ENCODE peak calls at places on chromosomes 16 and 17, in nine cellular contexts. F is body of pancreas; E is bronchial epithelial cell; J is testis; Z is right cardiac atrium; H is cardiac muscle cell; P is CD8-positive, alpha-beta memory T cell; N is thyroid gland; X is astrocyte. W is an unnamed sample. For H3K27me3, the result is how much of the 10 kb centered on the place peaks cover.

GRCh38 chr17:70523407-70523806 is 354.1 kb downstream of the KCNJ2 start:
- DNase-seq in H (no peak), P (no peak), E (no peak), X (no peak), Z (no peak), F (no peak), J (no peak), N (no peak), W (no peak)

GRCh38 chr16:74718140-74718539 is 17.5 kb upstream of the MLKL start:
- DNase-seq in P (no peak), X (no peak), E (no peak), N (no peak), J (no peak), Z (no peak), F (no peak), H (no peak), W (no peak)

GRCh38 chr16:89575247-89576172 is at the start of gene CPNE7:
- DNase-seq in P (no peak), Z (no peak), E (no peak), J (no peak), N (no peak), H (peak), X (no peak), F (no peak), W (no peak)

GRCh38 chr17:66677201-66677981 is 157.5 kb upstream of the CACNG5 start:
- DNase-seq in J (no peak), N (no peak), H (no peak), P (no peak), Z (no peak), X (peak), E (peak), F (no peak), W (no peak)

GRCh38 chr17:63151981-63152523 is 186.0 kb downstream of the TANC2 start:
- DNase-seq in Z (no peak), J (no peak), H (peak), N (no peak), E (no peak), P (no peak), F (no peak), X (peak), W (no peak)

GRCh38 chr17:38333635-38334295 is 10.0 kb downstream of the GPR179 start:
- DNase-seq in J (peak), F (no peak), X (no peak), Z (no peak), H (peak), P (peak), E (no peak), N (no peak), W (no peak)

GRCh38 chr17:73646409-73647305 is 2.4 kb upstream of the SDK2 start:
- DNase-seq in Z (no peak), E (no peak), N (no peak), F (no peak), J (no peak), X (no peak), H (peak), P (no peak), W (no peak)

GRCh38 chr17:1629647-1630310 is 1.1 kb upstream of the SLC43A2 start:
- DNase-seq in H (peak), E (peak), Z (peak), X (no peak), F (peak), J (no peak), N (peak), P (peak), W (no peak)

GRCh38 chr17:6938637-6939036 is 57.2 kb upstream of the ALOX12 start:
- DNase-seq in E (no peak), J (no peak), H (peak), X (no peak), F (no peak), Z (no peak), N (no peak), P (no peak), W (no peak)

GRCh38 chr17:80891096-80892018 is 100.3 kb upstream of the CHMP6 start:
- DNase-seq in J (no peak), E (peak), P (peak), X (peak), Z (peak), N (no peak), F (no peak), H (no peak), W (peak)

GRCh38 chr17:53319947-53320346 is 502.8 kb upstream of the KIF2B start:
- DNase-seq in P (no peak), N (no peak), E (no peak), X (no peak), Z (no peak), F (no peak), H (no peak), J (no peak), W (no peak)

GRCh38 chr17:2892305-2892971 is 96.2 kb downstream of the RAP1GAP2 start:
- DNase-seq in Z (no peak), F (peak), X (peak), E (peak), P (no peak), N (no peak), H (no peak), J (no peak), W (peak)

GRCh38 chr17:67359960-67360817 is 6.2 kb downstream of the PSMD12 start:
- DNase-seq in X (no peak), H (peak), F (no peak), Z (peak), N (no peak), P (peak), E (no peak), J (no peak), W (no peak)

GRCh38 chr17:10119203-10120112 is 78.9 kb downstream of the GAS7 start:
- DNase-seq in P (peak), H (peak), J (no peak), X (no peak), F (peak), Z (peak), E (peak), N (peak), W (no peak)

GRCh38 chr16:29708917-29709600 is 30.1 kb downstream of the QPRT start:
- DNase-seq in N (no peak), J (no peak), X (no peak), P (no peak), H (no peak), E (no peak), F (no peak), Z (no peak), W (no peak)

DNA sequence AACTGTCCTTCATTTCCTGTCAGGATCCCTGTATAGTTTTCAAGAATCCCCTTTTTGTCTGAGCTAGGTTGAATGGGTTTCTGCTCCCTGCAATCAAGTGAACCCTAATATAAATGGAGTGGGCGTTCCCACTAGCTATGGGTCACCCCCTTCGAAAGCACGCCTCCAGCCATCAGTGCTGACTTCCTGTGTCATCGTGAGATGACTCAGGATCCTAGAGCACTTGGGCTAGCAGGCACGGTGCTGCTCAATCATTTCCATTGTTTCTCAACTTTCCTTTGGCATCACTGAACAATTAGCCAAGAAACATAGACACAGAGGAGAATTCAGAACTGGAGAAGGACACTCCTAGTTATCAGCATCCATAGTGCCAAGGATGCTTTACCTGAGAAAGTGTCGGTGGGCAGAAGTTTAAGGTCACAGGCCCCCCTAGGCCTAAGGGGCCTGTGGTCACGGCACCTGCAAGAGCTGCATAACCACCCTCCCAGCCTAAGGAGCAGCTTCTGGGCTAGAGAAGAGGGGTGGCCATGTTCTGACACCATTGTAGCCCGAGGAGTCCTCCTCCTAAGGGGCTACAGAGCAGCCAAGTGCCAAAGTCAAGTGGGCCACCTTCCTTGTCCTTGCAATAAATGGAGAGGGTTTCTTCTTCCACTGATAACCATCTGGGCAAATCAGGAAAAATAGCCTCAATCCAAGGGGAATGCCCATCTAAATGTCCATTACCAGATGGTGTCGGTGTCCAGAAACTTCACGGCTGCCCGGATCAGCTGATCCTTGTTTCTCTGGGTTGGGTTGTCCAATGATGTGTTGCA is 13.2 kb downstream of the ATPAF2 start:
- DNase-seq in F (no peak), J (no peak), P (peak), E (peak), Z (no peak), H (no peak), N (no peak), X (peak), W (no peak)
- H3K27me3 ChIP-seq in F (under half), J (under half), P (under half), E (under half), Z (under half), H (under half), N (under half), X (under half), W (under half)

GRCh38 chr17:19590912-19591551 is 57.4 kb downstream of the SLC47A1 start:
- DNase-seq in X (no peak), J (no peak), E (no peak), Z (no peak), F (no peak), N (peak), P (no peak), H (no peak), W (no peak)

GRCh38 chr17:19592316-19592715 is 56.2 kb upstream of the ALDH3A2 start:
- DNase-seq in H (no peak), N (no peak), Z (no peak), P (no peak), F (no peak), E (no peak), X (no peak), J (no peak), W (no peak)

DNA sequence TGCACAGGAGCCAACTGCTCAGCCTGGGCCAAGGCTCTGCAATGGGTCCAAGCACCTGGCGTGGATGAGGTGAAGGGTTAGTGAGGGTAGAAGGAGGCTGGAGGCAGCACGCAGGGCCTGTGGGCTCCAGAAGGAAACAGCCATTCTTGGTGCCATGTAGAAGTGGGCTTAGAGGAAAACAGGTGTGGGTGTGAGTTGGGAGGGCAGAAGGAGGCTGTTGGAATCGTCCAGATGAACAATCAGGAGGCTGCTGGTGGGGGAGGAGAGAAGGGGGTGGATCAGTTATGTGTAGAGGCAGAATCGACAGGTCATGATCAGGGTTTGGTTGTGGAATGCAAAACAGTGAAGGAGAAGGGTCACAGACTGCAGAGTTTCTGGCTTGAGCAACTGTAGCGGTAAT is 51.7 kb upstream of the ALDH3A2 start:
- DNase-seq in Z (no peak), H (no peak), F (no peak), E (no peak), N (no peak), J (no peak), P (no peak), X (no peak), W (no peak)
- H3K27me3 ChIP-seq in Z (under half), H (under half), F (under half), E (under half), N (under half), J (under half), P (under half), X (under half), W (under half)

GRCh38 chr17:33052856-33053255 is 61.2 kb downstream of the SPACA3 start:
- DNase-seq in E (peak), N (no peak), P (no peak), H (no peak), X (no peak), Z (no peak), F (no peak), J (no peak), W (no peak)
- H3K27me3 ChIP-seq in E (under half), N (under half), P (under half), H (under half), X (under half), Z (under half), F (under half), J (under half), W (under half)

GRCh38 chr16:84018710-84019109 is 23.9 kb downstream of the SLC38A8 start:
- DNase-seq in H (no peak), N (no peak), J (no peak), P (no peak), F (no peak), Z (no peak), X (no peak), E (no peak), W (no peak)

GRCh38 chr16:84021488-84021887 is 21.1 kb downstream of the SLC38A8 start:
- DNase-seq in X (no peak), E (no peak), P (no peak), F (no peak), Z (no peak), J (no peak), H (no peak), N (no peak), W (no peak)

GRCh38 chr16:84022641-84023040 is 20.0 kb downstream of the SLC38A8 start:
- DNase-seq in H (no peak), E (no peak), Z (no peak), N (no peak), J (no peak), P (no peak), F (no peak), X (no peak), W (no peak)

GRCh38 chr16:84016477-84016876 is 26.1 kb downstream of the SLC38A8 start:
- DNase-seq in P (no peak), F (no peak), E (no peak), J (no peak), H (no peak), X (no peak), Z (no peak), N (no peak), W (no peak)

GRCh38 chr16:84020353-84020752 is 22.2 kb downstream of the SLC38A8 start:
- DNase-seq in J (no peak), F (no peak), E (no peak), X (no peak), H (no peak), N (no peak), P (no peak), Z (no peak), W (no peak)
- H3K27me3 ChIP-seq in J (under half), F (under half), E (under half), X (under half), H (under half), N (under half), P (under half), Z (under half), W (under half)

DNA sequence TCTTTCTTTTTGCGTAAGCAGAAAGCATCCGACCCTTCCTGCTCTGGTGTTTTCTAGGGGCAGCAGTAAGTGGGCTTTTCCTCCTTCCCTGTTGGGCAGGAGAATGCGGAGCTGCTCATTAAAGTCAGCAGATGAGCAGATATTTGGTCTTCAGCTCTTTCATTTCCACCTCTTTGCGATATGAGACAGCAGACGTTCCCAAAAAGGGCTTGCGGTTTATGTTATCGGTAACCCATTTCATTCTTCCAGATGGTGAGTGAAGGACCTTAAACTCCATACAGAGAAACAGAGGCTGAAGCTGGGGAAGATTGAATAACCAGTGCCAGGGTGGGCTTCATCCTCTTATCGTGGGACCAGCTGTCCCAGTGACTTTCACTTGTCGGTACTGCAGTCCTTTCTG is 40.7 kb downstream of the KSR1 start:
- DNase-seq in H (no peak), P (no peak), F (no peak), E (no peak), N (no peak), X (no peak), J (no peak), Z (no peak), W (no peak)
- H3K27me3 ChIP-seq in H (under half), P (under half), F (under half), E (under half), N (under half), X (under half), J (under half), Z (under half), W (under half)

DNA sequence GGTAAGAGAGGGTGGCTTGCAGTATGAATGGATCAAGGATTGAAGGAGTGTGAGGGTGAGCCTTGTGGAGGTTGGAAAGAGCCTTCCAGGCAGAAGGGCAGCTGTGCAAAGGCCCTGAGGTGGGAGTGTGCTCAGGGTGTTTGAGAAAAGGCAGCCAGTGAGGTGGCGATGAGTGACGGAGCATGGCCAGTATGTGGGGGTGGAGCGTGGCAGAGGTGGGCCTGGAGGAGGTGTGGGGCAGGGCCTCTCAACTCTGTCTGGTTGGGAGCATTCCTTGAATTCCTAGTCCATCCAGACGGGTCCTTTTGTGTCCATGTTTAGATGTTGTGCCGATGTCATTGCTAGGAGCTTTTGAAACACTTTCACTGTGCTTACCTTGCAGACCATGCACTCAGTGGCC is 51.3 kb downstream of the EPN2 start:
- DNase-seq in H (peak), E (no peak), N (peak), J (no peak), P (no peak), Z (peak), F (no peak), X (no peak), W (peak)
- H3K27me3 ChIP-seq in H (under half), E (under half), N (under half), J (under half), P (under half), Z (under half), F (under half), X (under half), W (under half)

GRCh38 chr16:50932348-50932916 is 190.5 kb downstream of the CYLD start:
- DNase-seq in H (no peak), X (no peak), J (no peak), E (no peak), P (no peak), N (no peak), F (no peak), Z (no peak), W (no peak)
- H3K27me3 ChIP-seq in H (under half), X (under half), J (under half), E (under half), P (under half), N (under half), F (under half), Z (under half), W (under half)

W was measured in kidney epithelial cell.